ENCODE peak calls at places on chromosomes 4 and X, in ten cellular contexts. One of them, this sample, is unnamed.

GRCh38 chr4:82587826-82588225 is 26.0 kb upstream of the TMEM150C start:
- DNase-seq in RWPE2: no peak
- DNase-seq in CD4-positive, alpha-beta T cell: no peak
- DNase-seq in coronary artery: no peak
- DNase-seq in A549: no peak
- DNase-seq in brain microvascular endothelial cell: no peak
- DNase-seq in CD8-positive, alpha-beta memory T cell: no peak
- DNase-seq in K562: no peak
- DNase-seq in effector memory CD4-positive, alpha-beta T cell: no peak
- DNase-seq in pancreas: no peak
- DNase-seq in this sample: no peak

GRCh38 chrX:13404364-13404763 is 84.5 kb upstream of the ATXN3L start:
- DNase-seq in RWPE2: no peak
- DNase-seq in CD4-positive, alpha-beta T cell: no peak
- DNase-seq in coronary artery: no peak
- DNase-seq in A549: no peak
- DNase-seq in brain microvascular endothelial cell: no peak
- DNase-seq in CD8-positive, alpha-beta memory T cell: no peak
- DNase-seq in K562: no peak
- DNase-seq in effector memory CD4-positive, alpha-beta T cell: no peak
- DNase-seq in pancreas: no peak
- DNase-seq in this sample: no peak

GRCh38 chrX:151753313-151754041 is 18.9 kb downstream of the CNGA2 start:
- DNase-seq in RWPE2: no peak
- DNase-seq in CD4-positive, alpha-beta T cell: no peak
- DNase-seq in coronary artery: no peak
- DNase-seq in A549: peak
- DNase-seq in brain microvascular endothelial cell: peak
- DNase-seq in CD8-positive, alpha-beta memory T cell: no peak
- DNase-seq in K562: peak
- DNase-seq in effector memory CD4-positive, alpha-beta T cell: no peak
- DNase-seq in pancreas: peak
- DNase-seq in this sample: no peak

GRCh38 chrX:130170752-130171445 is 863 bp upstream of the RAB33A start:
- DNase-seq in RWPE2: no peak
- DNase-seq in CD4-positive, alpha-beta T cell: peak
- DNase-seq in coronary artery: no peak
- DNase-seq in A549: peak
- DNase-seq in brain microvascular endothelial cell: peak
- DNase-seq in CD8-positive, alpha-beta memory T cell: peak
- DNase-seq in K562: no peak
- DNase-seq in effector memory CD4-positive, alpha-beta T cell: peak
- DNase-seq in pancreas: peak
- DNase-seq in this sample: no peak

GRCh38 chr4:125085-125820 is 952 bp downstream of the ZNF718 start:
- DNase-seq in RWPE2: no peak
- DNase-seq in CD4-positive, alpha-beta T cell: peak
- DNase-seq in coronary artery: no peak
- DNase-seq in A549: no peak
- DNase-seq in brain microvascular endothelial cell: peak
- DNase-seq in CD8-positive, alpha-beta memory T cell: no peak
- DNase-seq in K562: peak
- DNase-seq in effector memory CD4-positive, alpha-beta T cell: no peak
- DNase-seq in pancreas: peak
- DNase-seq in this sample: no peak

GRCh38 chr4:100679926-100680325 is 162.1 kb upstream of the EMCN start:
- DNase-seq in RWPE2: no peak
- DNase-seq in CD4-positive, alpha-beta T cell: no peak
- DNase-seq in coronary artery: no peak
- DNase-seq in A549: no peak
- DNase-seq in brain microvascular endothelial cell: no peak
- DNase-seq in CD8-positive, alpha-beta memory T cell: no peak
- DNase-seq in K562: no peak
- DNase-seq in effector memory CD4-positive, alpha-beta T cell: no peak
- DNase-seq in pancreas: no peak
- DNase-seq in this sample: no peak

GRCh38 chr4:112109455-112110425 is 35.5 kb upstream of the FAM241A start:
- DNase-seq in RWPE2: no peak
- DNase-seq in CD4-positive, alpha-beta T cell: no peak
- DNase-seq in coronary artery: no peak
- DNase-seq in A549: no peak
- DNase-seq in brain microvascular endothelial cell: peak
- DNase-seq in CD8-positive, alpha-beta memory T cell: no peak
- DNase-seq in K562: no peak
- DNase-seq in effector memory CD4-positive, alpha-beta T cell: no peak
- DNase-seq in pancreas: no peak
- DNase-seq in this sample: no peak

GRCh38 chr4:48905363-48906015 is 1.1 kb downstream of the OCIAD2 start:
- DNase-seq in RWPE2: no peak
- DNase-seq in CD4-positive, alpha-beta T cell: no peak
- DNase-seq in coronary artery: no peak
- DNase-seq in A549: peak
- DNase-seq in brain microvascular endothelial cell: peak
- DNase-seq in CD8-positive, alpha-beta memory T cell: no peak
- DNase-seq in K562: no peak
- DNase-seq in effector memory CD4-positive, alpha-beta T cell: no peak
- DNase-seq in pancreas: no peak
- DNase-seq in this sample: no peak

DNA sequence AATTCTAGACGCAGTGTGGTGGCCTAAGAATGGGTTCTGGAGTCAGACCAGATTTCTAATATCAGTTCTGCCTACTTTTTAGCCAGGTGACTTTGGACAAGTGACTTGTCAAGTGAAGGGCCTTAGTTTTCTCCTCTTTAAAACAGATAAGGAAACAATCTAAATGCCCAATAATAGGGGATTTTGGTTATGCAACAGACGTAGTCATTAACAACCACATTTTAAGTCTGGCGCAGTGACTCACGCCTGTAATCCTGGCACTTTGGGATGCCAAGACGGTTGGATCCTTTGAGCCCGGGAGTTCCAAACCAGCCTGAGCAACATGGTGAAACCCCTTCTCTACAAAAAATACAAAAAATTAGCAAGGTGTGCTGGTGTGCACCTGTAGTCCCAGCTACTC is 2.1 kb upstream of the ZMYM3 start:
- DNase-seq in RWPE2: no peak
- DNase-seq in CD4-positive, alpha-beta T cell: no peak
- DNase-seq in coronary artery: no peak
- DNase-seq in A549: no peak
- DNase-seq in brain microvascular endothelial cell: no peak
- DNase-seq in CD8-positive, alpha-beta memory T cell: no peak
- DNase-seq in K562: no peak
- DNase-seq in effector memory CD4-positive, alpha-beta T cell: no peak
- DNase-seq in pancreas: no peak
- DNase-seq in this sample: no peak
- H3K27ac ChIP-seq in RWPE2: no peak
- H3K27ac ChIP-seq in CD4-positive, alpha-beta T cell: no peak
- H3K27ac ChIP-seq in coronary artery: no peak
- H3K27ac ChIP-seq in A549: no peak
- H3K27ac ChIP-seq in brain microvascular endothelial cell: no peak
- H3K27ac ChIP-seq in CD8-positive, alpha-beta memory T cell: no peak
- H3K27ac ChIP-seq in K562: peak
- H3K27ac ChIP-seq in effector memory CD4-positive, alpha-beta T cell: peak
- H3K27ac ChIP-seq in pancreas: no peak
- H3K27ac ChIP-seq in this sample: no peak

GRCh38 chr4:184439386-184439785 is 35.0 kb downstream of the IRF2 start:
- DNase-seq in RWPE2: no peak
- DNase-seq in CD4-positive, alpha-beta T cell: no peak
- DNase-seq in coronary artery: no peak
- DNase-seq in A549: no peak
- DNase-seq in brain microvascular endothelial cell: no peak
- DNase-seq in CD8-positive, alpha-beta memory T cell: no peak
- DNase-seq in K562: no peak
- DNase-seq in effector memory CD4-positive, alpha-beta T cell: no peak
- DNase-seq in pancreas: no peak
- DNase-seq in this sample: no peak

GRCh38 chr4:184439856-184440592 is 34.3 kb downstream of the IRF2 start:
- DNase-seq in RWPE2: no peak
- DNase-seq in CD4-positive, alpha-beta T cell: no peak
- DNase-seq in coronary artery: no peak
- DNase-seq in A549: no peak
- DNase-seq in brain microvascular endothelial cell: peak
- DNase-seq in CD8-positive, alpha-beta memory T cell: no peak
- DNase-seq in K562: no peak
- DNase-seq in effector memory CD4-positive, alpha-beta T cell: no peak
- DNase-seq in pancreas: no peak
- DNase-seq in this sample: no peak

GRCh38 chr4:184443318-184443717 is 31.0 kb downstream of the IRF2 start:
- DNase-seq in RWPE2: no peak
- DNase-seq in CD4-positive, alpha-beta T cell: no peak
- DNase-seq in coronary artery: no peak
- DNase-seq in A549: no peak
- DNase-seq in brain microvascular endothelial cell: no peak
- DNase-seq in CD8-positive, alpha-beta memory T cell: no peak
- DNase-seq in K562: no peak
- DNase-seq in effector memory CD4-positive, alpha-beta T cell: no peak
- DNase-seq in pancreas: no peak
- DNase-seq in this sample: no peak

GRCh38 chr4:184440593-184441358 is 33.6 kb downstream of the IRF2 start:
- DNase-seq in RWPE2: no peak
- DNase-seq in CD4-positive, alpha-beta T cell: no peak
- DNase-seq in coronary artery: no peak
- DNase-seq in A549: no peak
- DNase-seq in brain microvascular endothelial cell: no peak
- DNase-seq in CD8-positive, alpha-beta memory T cell: no peak
- DNase-seq in K562: no peak
- DNase-seq in effector memory CD4-positive, alpha-beta T cell: no peak
- DNase-seq in pancreas: no peak
- DNase-seq in this sample: no peak

DNA sequence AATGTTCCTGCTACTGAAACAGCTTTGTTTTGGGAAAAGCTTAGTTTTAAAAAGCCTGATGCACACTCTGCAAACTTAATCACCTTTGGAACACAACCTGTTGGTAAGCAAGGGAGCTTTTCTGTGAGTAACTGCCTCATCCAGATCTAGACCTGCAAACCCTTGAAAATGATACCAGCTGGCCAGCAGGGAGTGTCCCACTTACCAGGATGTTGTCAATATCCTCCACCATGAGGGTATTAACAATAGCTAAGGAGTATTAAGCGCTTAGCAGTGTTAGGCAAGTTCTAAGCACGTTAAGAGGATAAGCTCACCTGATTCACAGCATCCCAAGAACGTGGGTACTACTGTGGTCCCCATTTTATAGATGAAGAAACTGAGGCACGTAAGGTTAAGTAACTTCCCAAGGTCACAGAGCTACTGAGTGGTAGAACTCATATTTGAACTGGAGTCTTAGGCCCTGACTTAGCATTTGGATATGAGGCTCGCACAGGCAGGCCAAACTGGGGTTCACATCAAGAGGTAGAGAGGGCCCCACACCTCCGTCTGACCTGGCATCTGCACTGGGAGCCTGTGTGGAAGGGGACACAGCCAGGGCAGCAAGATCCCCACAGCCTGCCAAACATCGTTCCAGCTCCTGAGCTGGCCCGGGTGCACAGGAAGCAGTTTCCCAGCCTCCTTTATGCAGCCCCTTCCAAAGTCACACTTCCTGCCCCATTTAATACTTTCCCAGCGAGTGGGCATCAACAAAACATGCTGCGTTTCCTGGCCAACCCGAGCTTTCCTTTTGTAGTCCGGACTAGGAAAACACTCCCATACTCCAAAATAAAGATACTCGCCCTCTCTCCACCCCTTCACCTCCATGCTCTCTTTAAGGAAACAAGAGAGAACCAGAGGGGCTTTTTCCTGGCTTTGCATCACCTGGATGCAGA is 32.6 kb downstream of the IRF2 start:
- DNase-seq in RWPE2: no peak
- DNase-seq in CD4-positive, alpha-beta T cell: no peak
- DNase-seq in coronary artery: no peak
- DNase-seq in A549: no peak
- DNase-seq in brain microvascular endothelial cell: no peak
- DNase-seq in CD8-positive, alpha-beta memory T cell: no peak
- DNase-seq in K562: no peak
- DNase-seq in effector memory CD4-positive, alpha-beta T cell: no peak
- DNase-seq in pancreas: no peak
- DNase-seq in this sample: no peak
- H3K27ac ChIP-seq in RWPE2: no peak
- H3K27ac ChIP-seq in CD4-positive, alpha-beta T cell: peak
- H3K27ac ChIP-seq in coronary artery: no peak
- H3K27ac ChIP-seq in A549: no peak
- H3K27ac ChIP-seq in brain microvascular endothelial cell: no peak
- H3K27ac ChIP-seq in CD8-positive, alpha-beta memory T cell: no peak
- H3K27ac ChIP-seq in K562: no peak
- H3K27ac ChIP-seq in effector memory CD4-positive, alpha-beta T cell: no peak
- H3K27ac ChIP-seq in pancreas: no peak
- H3K27ac ChIP-seq in this sample: peak

DNA sequence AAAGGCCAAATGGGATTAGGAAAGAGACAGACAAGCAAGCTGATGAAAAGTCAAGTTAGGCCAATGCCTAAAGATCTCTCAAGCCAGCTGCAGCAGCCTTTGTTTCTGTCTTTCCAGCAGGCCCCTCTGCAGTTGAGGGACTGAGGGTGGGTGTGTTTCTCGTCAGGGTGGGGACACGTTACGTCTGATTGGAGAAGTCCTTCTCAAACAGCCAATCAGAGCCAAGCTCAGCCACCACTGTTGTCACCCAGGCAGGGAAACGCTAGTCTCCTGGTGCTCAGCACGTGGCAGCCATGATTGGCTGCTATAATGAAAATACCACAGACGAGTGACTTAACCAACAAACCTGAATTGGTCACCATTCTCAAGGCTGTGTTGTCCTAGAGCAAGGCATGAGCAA is 177.1 kb upstream of the LCORL start:
- DNase-seq in RWPE2: no peak
- DNase-seq in CD4-positive, alpha-beta T cell: no peak
- DNase-seq in coronary artery: no peak
- DNase-seq in A549: no peak
- DNase-seq in brain microvascular endothelial cell: no peak
- DNase-seq in CD8-positive, alpha-beta memory T cell: no peak
- DNase-seq in K562: no peak
- DNase-seq in effector memory CD4-positive, alpha-beta T cell: no peak
- DNase-seq in pancreas: no peak
- DNase-seq in this sample: no peak
- H3K27ac ChIP-seq in RWPE2: no peak
- H3K27ac ChIP-seq in CD4-positive, alpha-beta T cell: no peak
- H3K27ac ChIP-seq in coronary artery: no peak
- H3K27ac ChIP-seq in A549: no peak
- H3K27ac ChIP-seq in brain microvascular endothelial cell: no peak
- H3K27ac ChIP-seq in CD8-positive, alpha-beta memory T cell: no peak
- H3K27ac ChIP-seq in K562: no peak
- H3K27ac ChIP-seq in effector memory CD4-positive, alpha-beta T cell: no peak
- H3K27ac ChIP-seq in pancreas: no peak
- H3K27ac ChIP-seq in this sample: no peak

GRCh38 chr4:75011131-75011795 is 78.3 kb downstream of the PARM1 start:
- DNase-seq in RWPE2: no peak
- DNase-seq in CD4-positive, alpha-beta T cell: no peak
- DNase-seq in coronary artery: no peak
- DNase-seq in A549: no peak
- DNase-seq in brain microvascular endothelial cell: no peak
- DNase-seq in CD8-positive, alpha-beta memory T cell: no peak
- DNase-seq in K562: no peak
- DNase-seq in effector memory CD4-positive, alpha-beta T cell: no peak
- DNase-seq in pancreas: no peak
- DNase-seq in this sample: no peak

GRCh38 chr4:75018811-75019210 is 85.9 kb downstream of the PARM1 start:
- DNase-seq in RWPE2: no peak
- DNase-seq in CD4-positive, alpha-beta T cell: no peak
- DNase-seq in coronary artery: no peak
- DNase-seq in A549: no peak
- DNase-seq in brain microvascular endothelial cell: no peak
- DNase-seq in CD8-positive, alpha-beta memory T cell: no peak
- DNase-seq in K562: no peak
- DNase-seq in effector memory CD4-positive, alpha-beta T cell: no peak
- DNase-seq in pancreas: no peak
- DNase-seq in this sample: no peak

GRCh38 chr4:75015627-75016026 is 82.7 kb downstream of the PARM1 start:
- DNase-seq in RWPE2: no peak
- DNase-seq in CD4-positive, alpha-beta T cell: no peak
- DNase-seq in coronary artery: no peak
- DNase-seq in A549: no peak
- DNase-seq in brain microvascular endothelial cell: no peak
- DNase-seq in CD8-positive, alpha-beta memory T cell: no peak
- DNase-seq in K562: no peak
- DNase-seq in effector memory CD4-positive, alpha-beta T cell: no peak
- DNase-seq in pancreas: no peak
- DNase-seq in this sample: no peak

GRCh38 chr4:75016472-75016871 is 83.6 kb downstream of the PARM1 start:
- DNase-seq in RWPE2: no peak
- DNase-seq in CD4-positive, alpha-beta T cell: no peak
- DNase-seq in coronary artery: no peak
- DNase-seq in A549: no peak
- DNase-seq in brain microvascular endothelial cell: no peak
- DNase-seq in CD8-positive, alpha-beta memory T cell: no peak
- DNase-seq in K562: no peak
- DNase-seq in effector memory CD4-positive, alpha-beta T cell: no peak
- DNase-seq in pancreas: no peak
- DNase-seq in this sample: no peak
- H3K27ac ChIP-seq in RWPE2: no peak
- H3K27ac ChIP-seq in CD4-positive, alpha-beta T cell: no peak
- H3K27ac ChIP-seq in coronary artery: no peak
- H3K27ac ChIP-seq in A549: no peak
- H3K27ac ChIP-seq in brain microvascular endothelial cell: no peak
- H3K27ac ChIP-seq in CD8-positive, alpha-beta memory T cell: no peak
- H3K27ac ChIP-seq in K562: no peak
- H3K27ac ChIP-seq in effector memory CD4-positive, alpha-beta T cell: no peak
- H3K27ac ChIP-seq in pancreas: no peak
- H3K27ac ChIP-seq in this sample: no peak

This sample was measured in iPS DF 6.9.